ENCODE peak calls at places on chromosomes 2 and 18, in five cellular contexts. O is heart right ventricle; X is CD4-positive, alpha-beta memory T cell; S is renal cortical epithelial cell; F is naive thymus-derived CD8-positive, alpha-beta T cell. Z is an unnamed sample.

GRCh38 chr2:10530607-10531239 is 82.6 kb upstream of the ODC1 start:
- DNase-seq in O (no peak), X (no peak), S (no peak), F (no peak), Z (no peak)

GRCh38 chr18:48142353-48142752 is 211.9 kb upstream of the SMAD2 start:
- DNase-seq in O (no peak), X (no peak), S (no peak), F (no peak), Z (no peak)

GRCh38 chr2:174121178-174121577 is 127.2 kb downstream of the OLA1 start:
- DNase-seq in O (no peak), X (no peak), S (no peak), F (no peak), Z (no peak)

GRCh38 chr2:48049371-48049770 is 143.1 kb upstream of the FBXO11 start:
- DNase-seq in O (no peak), X (no peak), S (no peak), F (no peak), Z (no peak)

GRCh38 chr18:61637905-61638304 is 254.9 kb downstream of the RNF152 start:
- DNase-seq in O (no peak), X (no peak), S (peak), F (no peak), Z (no peak)

GRCh38 chr2:237754182-237754581 is 44.4 kb upstream of the RBM44 start:
- DNase-seq in O (no peak), X (no peak), S (no peak), F (no peak), Z (no peak)

GRCh38 chr18:72869786-72870185 is 2.0 kb upstream of the NETO1 start:
- DNase-seq in O (no peak), X (no peak), S (peak), F (no peak), Z (no peak)

GRCh38 chr2:102098756-102099155 is 43.8 kb upstream of the IL1R1 start:
- DNase-seq in O (no peak), X (no peak), S (no peak), F (no peak), Z (no peak)

GRCh38 chr2:28649481-28650260 is 102.0 kb upstream of the PPP1CB start:
- DNase-seq in O (no peak), X (no peak), S (peak), F (no peak), Z (no peak)

GRCh38 chr18:44759925-44760342 is 79.2 kb downstream of the SETBP1 start:
- DNase-seq in O (no peak), X (no peak), S (no peak), F (no peak), Z (no peak)

GRCh38 chr2:30287857-30288513 is 56.7 kb downstream of the LBH start:
- DNase-seq in O (no peak), X (no peak), S (no peak), F (peak), Z (no peak)

GRCh38 chr2:96841707-96842495 is 1.9 kb downstream of the ANKRD23 start:
- DNase-seq in O (no peak), X (no peak), S (no peak), F (no peak), Z (no peak)

GRCh38 chr2:4763009-4763408 is 929.2 kb upstream of the SOX11 start:
- DNase-seq in O (no peak), X (no peak), S (no peak), F (no peak), Z (no peak)